ENCODE peak calls at places on chromosomes 3 and 15, in nine cellular contexts. C is cardiac muscle cell; W is cardiac septum; U is activated naive CD4-positive, alpha-beta T cell; S is stomach; B is NCI-H1417; J is KG1; A is NCI-H2081; G is H1. Y is an unnamed sample.

GRCh38 chr3:30502742-30503073 is 103.7 kb upstream of the TGFBR2 start:
- DNase-seq in B (no peak), G (no peak), W (no peak), J (no peak), S (no peak), U (no peak), C (no peak), A (no peak), Y (no peak)

GRCh38 chr3:100602506-100603444 is 6.6 kb upstream of the ADGRG7 start:
- DNase-seq in J (no peak), S (no peak), W (no peak), C (peak; percentile 8), U (no peak), A (no peak), B (peak; percentile 54), G (no peak), Y (no peak)

GRCh38 chr15:39855400-39855799 is 64.7 kb downstream of the GPR176 start:
- DNase-seq in W (no peak), G (no peak), C (peak; percentile 50), S (no peak), B (no peak), A (no peak), J (no peak), U (no peak), Y (no peak)

GRCh38 chr3:189071452-189071851 is 100.3 kb upstream of the TPRG1 start:
- DNase-seq in A (no peak), S (no peak), W (no peak), C (no peak), U (no peak), G (no peak), J (no peak), B (peak; percentile 74), Y (no peak)

GRCh38 chr3:189842681-189843602 is 211.8 kb downstream of the TP63 start:
- DNase-seq in S (no peak), G (no peak), C (no peak), J (no peak), A (no peak), B (peak; percentile 40), W (no peak), U (no peak), Y (no peak)

GRCh38 chr3:150218841-150219240 is 189.3 kb upstream of the TSC22D2 start:
- DNase-seq in U (no peak), C (no peak), A (no peak), S (no peak), W (no peak), G (no peak), B (no peak), J (no peak), Y (no peak)

GRCh38 chr15:68151277-68151676 is 53.9 kb downstream of the CALML4 start:
- DNase-seq in U (no peak), W (no peak), J (no peak), G (no peak), S (no peak), B (no peak), C (no peak), A (no peak), Y (no peak)

GRCh38 chr3:128970741-128971048 is 23.2 kb downstream of the CFAP92 start:
- DNase-seq in G (no peak), A (no peak), J (no peak), B (no peak), S (no peak), C (no peak), U (no peak), W (no peak), Y (no peak)

GRCh38 chr15:97995881-97996603 is 35.5 kb downstream of the ARRDC4 start:
- DNase-seq in G (no peak), W (no peak), A (no peak), C (no peak), S (peak; percentile 37), U (no peak), B (peak; percentile 47), J (peak; percentile 7), Y (no peak)

GRCh38 chr3:152355744-152356665 is 87.3 kb downstream of the MBNL1 start:
- DNase-seq in C (peak; percentile 35), B (no peak), W (no peak), G (no peak), S (no peak), A (no peak), J (no peak), U (no peak), Y (no peak)

GRCh38 chr15:38588672-38589071 is 24.1 kb upstream of the RASGRP1 start:
- DNase-seq in B (no peak), U (no peak), G (no peak), C (peak; percentile 10), W (no peak), J (no peak), A (no peak), S (no peak), Y (no peak)

GRCh38 chr3:25421747-25422146 is 6.3 kb upstream of the RARB start:
- DNase-seq in S (no peak), U (no peak), C (no peak), W (no peak), J (no peak), G (no peak), B (no peak), A (no peak), Y (no peak)

GRCh38 chr15:90421527-90421926 is 33.5 kb downstream of the IQGAP1 start:
- DNase-seq in U (no peak), C (no peak), G (no peak), S (no peak), B (no peak), W (no peak), A (no peak), J (no peak), Y (no peak)

GRCh38 chr3:44104668-44105321 is 136.9 kb upstream of the TOPAZ1 start:
- DNase-seq in U (no peak), C (peak; percentile 5), B (no peak), S (no peak), G (no peak), W (no peak), J (peak; percentile 18), A (no peak), Y (no peak)

GRCh38 chr15:85941186-85941855 is 138.3 kb upstream of the AGBL1 start:
- DNase-seq in S (no peak), C (peak; percentile 2), B (no peak), A (no peak), U (no peak), W (no peak), G (no peak), J (no peak), Y (no peak)

GRCh38 chr15:50576156-50576555 is 29.7 kb upstream of the USP50 start:
- DNase-seq in A (no peak), U (no peak), J (no peak), S (no peak), W (no peak), G (no peak), B (no peak), C (no peak), Y (no peak)

GRCh38 chr15:43132830-43133428 is 457 bp upstream of the TMEM62 start:
- DNase-seq in S (peak; percentile 36), U (no peak), B (no peak), W (no peak), A (no peak), C (no peak), G (no peak), J (no peak), Y (peak; percentile 35)

GRCh38 chr3:42493798-42494151 is 8.7 kb upstream of the VIPR1 start:
- DNase-seq in B (no peak), A (no peak), G (no peak), S (peak; percentile 23), J (no peak), U (no peak), W (peak; percentile 46), C (no peak), Y (peak; percentile 25)

GRCh38 chr3:140731440-140732119 is 53.7 kb downstream of the TRIM42 start:
- DNase-seq in A (no peak), B (no peak), J (no peak), W (no peak), G (no peak), C (no peak), U (no peak), S (no peak), Y (no peak)

GRCh38 chr3:48543271-48543866 is 13.2 kb downstream of the PFKFB4 start:
- DNase-seq in U (no peak), C (no peak), J (no peak), G (no peak), S (peak; percentile 45), W (no peak), A (no peak), B (no peak), Y (no peak)

Y was measured in right lobe of liver.